ENCODE peak calls at places on chromosomes 5 and 9, in ten cellular contexts. A, T, G, N, Q, U, Y, Z, M and C are unnamed samples. For H3K36me3, the result is how much of the 10 kb centered on the place peaks cover.

GRCh38 chr5:2738156-2738699 is 13.2 kb downstream of the IRX2 start:
- DNase-seq in A (no peak), T (no peak), G (no peak), N (no peak), Q (no peak), U (no peak), Y (no peak), Z (no peak), M (no peak), C (no peak)

GRCh38 chr9:84932915-84933527 is 263.5 kb downstream of the NTRK2 start:
- DNase-seq in A (no peak), T (no peak), G (no peak), N (no peak), Q (no peak), U (no peak), Y (no peak), Z (no peak), M (no peak), C (no peak)

GRCh38 chr9:21684831-21685362 is 117.5 kb upstream of the MTAP start:
- DNase-seq in A (no peak), T (no peak), G (no peak), N (no peak), Q (no peak), U (peak), Y (peak), Z (peak), M (no peak), C (no peak)

GRCh38 chr9:115396071-115396529 is 278.1 kb upstream of the TNC start:
- DNase-seq in A (no peak), T (no peak), G (no peak), N (no peak), Q (no peak), U (no peak), Y (no peak), Z (no peak), M (no peak), C (no peak)

GRCh38 chr5:62937661-62938558 is 359.3 kb downstream of the LRRC70 start:
- DNase-seq in A (no peak), T (no peak), G (peak), N (no peak), Q (no peak), U (no peak), Y (no peak), Z (no peak), M (no peak), C (no peak)

GRCh38 chr5:181222630-181223040 is 446 bp upstream of the TRIM41 start:
- DNase-seq in A (no peak), T (no peak), G (no peak), N (no peak), Q (no peak), U (peak), Y (no peak), Z (no peak), M (no peak), C (no peak)

GRCh38 chr9:97510797-97511761 is 9.6 kb downstream of the TMOD1 start:
- DNase-seq in A (no peak), T (no peak), G (no peak), N (peak), Q (no peak), U (no peak), Y (no peak), Z (no peak), M (no peak), C (no peak)

GRCh38 chr5:25544652-25545249 is 900.0 kb upstream of the CDH10 start:
- DNase-seq in A (no peak), T (no peak), G (peak), N (no peak), Q (no peak), U (no peak), Y (peak), Z (peak), M (no peak), C (no peak)

GRCh38 chr9:126088336-126088735 is 238.3 kb upstream of the MVB12B start:
- DNase-seq in A (no peak), T (no peak), G (no peak), N (no peak), Q (no peak), U (no peak), Y (no peak), Z (no peak), M (no peak), C (no peak)
- H3K27ac ChIP-seq in A (no peak), T (no peak), G (no peak), N (no peak), Q (no peak), U (no peak), Y (no peak), Z (no peak), M (no peak), C (no peak)

GRCh38 chr9:92223758-92224157 is 69.7 kb downstream of the IARS1 start:
- DNase-seq in A (no peak), T (no peak), G (no peak), N (no peak), Q (no peak), U (no peak), Y (no peak), Z (no peak), M (no peak), C (no peak)
- H3K36me3 ChIP-seq in A (half or more), T (under half), G (under half), N (half or more), Q (under half), U (under half), Y (half or more), Z (half or more), M (under half), C (under half)

DNA sequence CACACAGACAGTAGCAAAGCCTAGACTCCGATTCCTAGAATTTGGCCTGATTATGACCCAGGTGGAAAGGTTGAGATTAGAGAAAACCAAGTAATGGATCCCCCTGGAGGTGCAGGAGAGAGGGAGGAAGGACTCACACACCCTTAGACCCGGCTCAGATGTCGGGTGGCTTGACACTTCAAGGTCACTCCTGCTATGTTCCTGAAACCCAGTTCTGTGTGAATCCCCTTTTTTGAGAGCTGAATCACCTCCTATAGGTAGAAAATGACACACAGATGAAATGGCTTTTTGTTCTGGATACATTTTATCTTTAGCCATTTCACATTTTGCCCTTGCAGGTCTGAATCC is 192.8 kb downstream of the ARRDC3 start:
- DNase-seq in A (no peak), T (no peak), G (no peak), N (no peak), Q (no peak), U (no peak), Y (no peak), Z (no peak), M (no peak), C (no peak)
- H3K27ac ChIP-seq in A (peak), T (no peak), G (no peak), N (peak), Q (peak), U (no peak), Y (no peak), Z (no peak), M (peak), C (no peak)

DNA sequence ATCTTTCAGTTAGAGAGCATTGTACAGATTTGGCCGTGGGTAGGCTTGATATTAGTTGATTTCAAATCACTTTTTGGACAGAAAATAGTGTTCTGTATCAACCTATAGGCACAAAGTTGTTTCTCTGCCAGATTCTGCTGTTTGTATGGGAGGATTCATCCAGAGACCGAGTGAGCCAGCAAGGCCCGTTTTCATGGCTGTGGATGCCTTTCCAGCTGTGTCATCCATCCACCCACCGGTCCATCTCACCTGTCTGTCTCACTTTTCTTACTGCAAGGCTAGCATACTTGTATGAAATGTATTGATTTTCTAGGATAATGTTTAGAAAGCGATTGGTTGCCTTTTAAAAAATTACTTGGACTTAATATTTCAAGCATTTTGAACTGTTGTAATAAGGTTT is 34.4 kb downstream of the ICE1 start:
- DNase-seq in A (no peak), T (no peak), G (no peak), N (no peak), Q (no peak), U (no peak), Y (no peak), Z (no peak), M (no peak), C (no peak)
- H3K36me3 ChIP-seq in A (half or more), T (under half), G (under half), N (half or more), Q (under half), U (under half), Y (half or more), Z (half or more), M (under half), C (half or more)

DNA sequence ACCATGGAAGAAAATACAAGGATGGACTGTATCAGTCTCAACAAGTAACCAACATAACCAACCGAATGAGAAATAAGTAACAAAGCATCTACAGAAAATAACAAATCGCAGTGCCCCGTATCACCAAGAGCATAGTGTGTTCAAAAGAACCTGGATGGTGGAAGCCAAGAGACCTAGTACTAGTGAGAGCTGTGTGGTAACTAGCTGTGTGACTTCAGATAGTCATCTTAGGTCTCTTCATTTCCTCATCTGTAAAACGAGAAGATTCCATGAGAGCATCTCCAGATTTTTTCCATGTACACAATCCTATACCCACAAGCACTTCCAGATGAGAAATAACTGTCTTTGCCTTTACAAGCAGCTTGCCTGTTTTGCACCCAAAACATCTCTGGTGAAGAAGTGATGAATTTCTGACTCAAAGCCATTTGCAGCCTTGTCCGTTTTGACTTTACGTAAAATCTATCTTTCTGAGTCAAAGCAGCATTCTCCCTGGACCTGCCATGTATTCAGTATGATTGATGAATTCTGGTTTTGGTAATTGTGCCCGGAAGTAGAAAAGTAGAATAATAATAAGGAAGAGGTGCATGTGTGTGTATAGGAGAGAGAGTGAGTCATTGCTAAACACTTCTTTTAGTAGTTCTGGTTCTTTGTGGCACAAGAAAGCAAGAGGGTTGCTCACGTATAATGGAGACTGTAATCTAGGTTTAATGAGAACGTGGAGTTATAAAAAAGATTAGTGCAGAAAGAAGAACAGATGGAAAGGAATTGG is 41.0 kb downstream of the AOPEP start:
- DNase-seq in A (no peak), T (no peak), G (no peak), N (no peak), Q (no peak), U (no peak), Y (no peak), Z (no peak), M (no peak), C (no peak)
- H3K27ac ChIP-seq in A (no peak), T (no peak), G (no peak), N (no peak), Q (no peak), U (no peak), Y (no peak), Z (no peak), M (no peak), C (no peak)

GRCh38 chr9:36218411-36218901 is 27.7 kb downstream of the CLTA start:
- DNase-seq in A (no peak), T (no peak), G (no peak), N (no peak), Q (no peak), U (peak), Y (no peak), Z (no peak), M (no peak), C (no peak)

GRCh38 chr9:36221667-36222066 is 30.9 kb downstream of the CLTA start:
- DNase-seq in A (no peak), T (no peak), G (no peak), N (no peak), Q (no peak), U (no peak), Y (no peak), Z (no peak), M (no peak), C (no peak)

GRCh38 chr9:36217256-36217968 is 26.7 kb downstream of the CLTA start:
- DNase-seq in A (no peak), T (no peak), G (no peak), N (no peak), Q (no peak), U (no peak), Y (no peak), Z (no peak), M (no peak), C (no peak)

GRCh38 chr9:36214571-36214970 is 23.9 kb downstream of the CLTA start:
- DNase-seq in A (no peak), T (no peak), G (no peak), N (no peak), Q (no peak), U (no peak), Y (no peak), Z (no peak), M (no peak), C (no peak)

DNA sequence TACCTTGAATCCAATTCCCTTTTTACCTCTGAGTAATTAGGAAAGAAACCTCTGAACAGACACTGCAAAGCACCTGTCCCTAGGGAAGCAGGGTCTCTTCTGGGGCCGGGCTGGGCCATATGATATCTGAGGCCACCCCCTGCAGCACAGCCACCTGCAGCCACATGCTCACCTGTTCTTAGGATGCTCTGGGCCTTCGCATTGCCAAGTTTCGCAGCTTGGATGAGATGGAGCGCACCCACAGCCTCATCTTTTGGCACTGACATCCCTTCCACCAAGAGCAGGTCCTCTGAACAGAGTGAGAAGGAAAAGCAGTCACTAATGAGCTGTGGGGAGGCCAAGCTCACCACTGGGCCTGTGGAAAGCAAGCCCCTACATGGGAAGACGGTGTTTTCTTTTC is 27.3 kb downstream of the CLTA start:
- DNase-seq in A (no peak), T (no peak), G (no peak), N (no peak), Q (no peak), U (no peak), Y (no peak), Z (no peak), M (no peak), C (no peak)
- H3K36me3 ChIP-seq in A (half or more), T (under half), G (under half), N (half or more), Q (under half), U (under half), Y (half or more), Z (under half), M (under half), C (half or more)

GRCh38 chr5:128099944-128100343 is 16.4 kb downstream of the SLC12A2 start:
- DNase-seq in A (no peak), T (no peak), G (no peak), N (no peak), Q (no peak), U (no peak), Y (no peak), Z (no peak), M (no peak), C (no peak)

GRCh38 chr5:128097224-128097623 is 13.7 kb downstream of the SLC12A2 start:
- DNase-seq in A (no peak), T (no peak), G (no peak), N (no peak), Q (no peak), U (no peak), Y (no peak), Z (no peak), M (no peak), C (no peak)

GRCh38 chr5:128097781-128098180 is 14.2 kb downstream of the SLC12A2 start:
- DNase-seq in A (no peak), T (no peak), G (no peak), N (no peak), Q (no peak), U (no peak), Y (no peak), Z (no peak), M (no peak), C (no peak)

GRCh38 chr5:128101676-128102075 is 18.1 kb downstream of the SLC12A2 start:
- DNase-seq in A (no peak), T (no peak), G (no peak), N (no peak), Q (no peak), U (no peak), Y (no peak), Z (no peak), M (no peak), C (no peak)

GRCh38 chr5:128100860-128101557 is 17.4 kb downstream of the SLC12A2 start:
- DNase-seq in A (no peak), T (no peak), G (no peak), N (no peak), Q (no peak), U (no peak), Y (no peak), Z (no peak), M (no peak), C (no peak)
- H3K27ac ChIP-seq in A (peak), T (no peak), G (no peak), N (no peak), Q (no peak), U (no peak), Y (no peak), Z (no peak), M (no peak), C (no peak)

GRCh38 chr5:56123531-56124243 is 109.4 kb downstream of the ANKRD55 start:
- DNase-seq in A (peak), T (no peak), G (no peak), N (peak), Q (peak), U (peak), Y (peak), Z (peak), M (peak), C (no peak)

GRCh38 chr5:56116599-56117131 is 116.5 kb downstream of the ANKRD55 start:
- DNase-seq in A (no peak), T (no peak), G (no peak), N (no peak), Q (peak), U (no peak), Y (no peak), Z (no peak), M (no peak), C (no peak)

GRCh38 chr5:56115589-56115988 is 117.5 kb downstream of the ANKRD55 start:
- DNase-seq in A (no peak), T (no peak), G (no peak), N (no peak), Q (no peak), U (no peak), Y (no peak), Z (no peak), M (no peak), C (no peak)

GRCh38 chr5:56124885-56125250 is 108.3 kb downstream of the ANKRD55 start:
- DNase-seq in A (no peak), T (no peak), G (no peak), N (no peak), Q (no peak), U (no peak), Y (no peak), Z (no peak), M (no peak), C (no peak)

GRCh38 chr5:56119050-56119449 is 114.1 kb downstream of the ANKRD55 start:
- DNase-seq in A (no peak), T (no peak), G (no peak), N (no peak), Q (no peak), U (no peak), Y (no peak), Z (no peak), M (no peak), C (no peak)
- H3K36me3 ChIP-seq in A (under half), T (under half), G (under half), N (under half), Q (under half), U (under half), Y (under half), Z (under half), M (under half), C (under half)

DNA sequence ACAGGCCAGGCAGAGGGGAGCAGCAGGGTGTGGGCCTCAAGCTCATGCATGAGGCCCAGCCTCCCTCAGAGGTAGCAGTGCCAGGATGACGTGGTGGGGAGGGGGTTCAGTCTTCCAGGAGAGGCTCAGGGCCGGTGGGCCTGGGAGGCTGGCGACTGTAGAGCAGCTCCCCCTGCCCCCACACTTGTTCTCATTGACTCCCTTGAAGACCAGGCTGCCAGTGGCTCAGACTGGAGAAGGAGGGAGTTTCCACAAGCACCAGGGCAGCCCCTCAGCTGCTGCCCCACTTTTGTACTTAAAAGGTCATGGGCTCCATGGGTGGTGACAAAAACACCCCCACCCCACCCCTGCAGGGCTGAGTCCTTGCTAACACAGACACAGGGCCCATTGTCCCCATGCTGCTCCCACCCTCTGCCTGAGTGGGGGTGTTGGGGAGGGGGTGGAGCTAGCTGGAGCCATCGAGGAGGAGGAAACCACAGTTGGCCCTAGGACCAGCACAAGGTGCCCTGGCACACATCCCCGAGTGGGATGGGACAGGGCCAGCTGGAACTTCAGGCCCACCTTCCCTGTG is 10.5 kb downstream of the PDLIM4 start:
- DNase-seq in A (no peak), T (no peak), G (no peak), N (no peak), Q (no peak), U (no peak), Y (no peak), Z (no peak), M (no peak), C (no peak)
- H3K27ac ChIP-seq in A (no peak), T (no peak), G (peak), N (peak), Q (no peak), U (no peak), Y (no peak), Z (no peak), M (no peak), C (peak)